ENCODE peak calls at places on chromosomes 4 and X, in ten cellular contexts. W is HFFc6; B is endothelial cell of umbilical vein; M is activated CD4-positive, alpha-beta memory T cell treated with anti-CD3 and anti-CD28 coated beads, Interleukin-2, amount 10 ng/mL, durations not matched to agents 7 days and 5 days; U is NCI-H1417 treated with DMSO at 0.1 percent for 48 hours; T is small intestine; D is KG1; E is Calu3; X is heart right ventricle; Q is lower leg skin. Z is an unnamed sample.

GRCh38 chrX:85111347-85111746 is 107.7 kb downstream of the APOOL start:
- DNase-seq in W (no peak), B (peak; percentile 4), M (no peak), U (no peak), T (peak; percentile 26), D (no peak), E (no peak), X (no peak), Q (no peak), Z (peak; percentile 19)

GRCh38 chrX:99857455-99857854 is 552.6 kb downstream of the PCDH19 start:
- DNase-seq in W (no peak), B (no peak), M (no peak), U (no peak), T (no peak), D (no peak), E (no peak), X (no peak), Q (no peak), Z (no peak)

GRCh38 chr4:57109530-57109846 is 697 bp downstream of the IGFBP7 start:
- DNase-seq in W (no peak), B (no peak), M (no peak), U (no peak), T (no peak), D (no peak), E (no peak), X (no peak), Q (no peak), Z (no peak)

GRCh38 chr4:141133146-141134006 is at the start of gene RNF150:
- DNase-seq in W (peak; percentile 93), B (peak; percentile 79), M (peak; percentile 44), U (peak; percentile 70), T (peak; percentile 20), D (peak; percentile 75), E (peak; percentile 65), X (peak; percentile 84), Q (peak; percentile 87), Z (peak; percentile 88)

GRCh38 chrX:104435249-104435648 is 130.8 kb upstream of the IL1RAPL2 start:
- DNase-seq in W (no peak), B (no peak), M (no peak), U (no peak), T (no peak), D (no peak), E (no peak), X (no peak), Q (no peak), Z (no peak)

GRCh38 chr4:22434895-22435294 is 81.0 kb downstream of the ADGRA3 start:
- DNase-seq in W (peak; percentile 28), B (peak; percentile 61), M (no peak), U (no peak), T (peak; percentile 65), D (no peak), E (peak; percentile 28), X (peak; percentile 23), Q (no peak), Z (peak; percentile 29)

GRCh38 chrX:73977542-73978169 is 326.3 kb upstream of the ZCCHC13 start:
- DNase-seq in W (no peak), B (no peak), M (no peak), U (no peak), T (no peak), D (no peak), E (no peak), X (no peak), Q (no peak), Z (peak; percentile 62)

GRCh38 chr4:96983830-96984229 is 1143.9 kb downstream of the PDHA2 start:
- DNase-seq in W (no peak), B (peak; percentile 5), M (no peak), U (no peak), T (peak; percentile 22), D (no peak), E (no peak), X (no peak), Q (no peak), Z (no peak)

GRCh38 chr4:37928896-37929537 is 31.2 kb upstream of the PTTG2 start:
- DNase-seq in W (no peak), B (no peak), M (no peak), U (no peak), T (no peak), D (no peak), E (no peak), X (no peak), Q (no peak), Z (peak; percentile 59)

GRCh38 chr4:1515763-1516162 is 109.5 kb upstream of the NKX1-1 start:
- DNase-seq in W (no peak), B (no peak), M (no peak), U (no peak), T (no peak), D (no peak), E (no peak), X (no peak), Q (no peak), Z (no peak)

GRCh38 chr4:55865228-55865806 is 11.9 kb downstream of the EXOC1 start:
- DNase-seq in W (peak; percentile 46), B (peak; percentile 42), M (no peak), U (no peak), T (no peak), D (no peak), E (no peak), X (no peak), Q (no peak), Z (no peak)

GRCh38 chr4:36758779-36759178 is 477.4 kb downstream of the DTHD1 start:
- DNase-seq in W (no peak), B (no peak), M (no peak), U (no peak), T (no peak), D (no peak), E (no peak), X (no peak), Q (no peak), Z (no peak)

GRCh38 chr4:4848540-4848939 is 10.9 kb upstream of the MSX1 start:
- DNase-seq in W (no peak), B (no peak), M (no peak), U (no peak), T (no peak), D (no peak), E (no peak), X (no peak), Q (peak; percentile 59), Z (no peak)

GRCh38 chr4:123667496-123667895 is 270.9 kb downstream of the SPRY1 start:
- DNase-seq in W (peak; percentile 80), B (no peak), M (no peak), U (no peak), T (no peak), D (no peak), E (no peak), X (no peak), Q (no peak), Z (no peak)

GRCh38 chr4:1511441-1512041 is 105.3 kb upstream of the NKX1-1 start:
- DNase-seq in W (peak; percentile 5), B (peak; percentile 7), M (no peak), U (no peak), T (no peak), D (no peak), E (no peak), X (no peak), Q (no peak), Z (peak; percentile 49)

GRCh38 chrX:150508461-150509367 is 59.7 kb upstream of the MTM1 start:
- DNase-seq in W (no peak), B (peak; percentile 61), M (no peak), U (no peak), T (no peak), D (no peak), E (no peak), X (peak; percentile 48), Q (peak; percentile 92), Z (no peak)

GRCh38 chr4:151276787-151277557 is at the start of gene PRSS48:
- DNase-seq in W (peak; percentile 42), B (peak; percentile 65), M (peak; percentile 56), U (no peak), T (peak; percentile 74), D (no peak), E (peak; percentile 73), X (peak; percentile 57), Q (no peak), Z (peak; percentile 74)

GRCh38 chr4:169810325-169811323 is 52.9 kb upstream of the HPF1 start:
- DNase-seq in W (peak; percentile 76), B (peak; percentile 68), M (no peak), U (peak; percentile 35), T (peak; percentile 72), D (peak; percentile 9), E (peak; percentile 47), X (peak; percentile 65), Q (no peak), Z (peak; percentile 84)

GRCh38 chr4:139919513-139919912 is 234.5 kb downstream of the MAML3 start:
- DNase-seq in W (peak; percentile 52), B (peak; percentile 95), M (no peak), U (no peak), T (no peak), D (no peak), E (no peak), X (peak; percentile 33), Q (no peak), Z (no peak)

GRCh38 chrX:85109235-85109634 is 105.6 kb downstream of the APOOL start:
- DNase-seq in W (no peak), B (no peak), M (no peak), U (no peak), T (no peak), D (no peak), E (peak; percentile 6), X (no peak), Q (no peak), Z (peak; percentile 42)